ENCODE peak calls at places on chromosomes 4 and X, in seven cellular contexts. B is K562, A is heart right ventricle, Q is right cardiac atrium, D is mesenchymal stem cell, S is mesendoderm, U is adrenal gland. Z is an unnamed sample.

GRCh38 chr4:12889054-12889453 is 595.1 kb downstream of the RAB28 start:
- DNase-seq in S (peak; percentile 75), Q (peak; percentile 47), B (no peak), U (no peak), D (peak; percentile 92), A (peak; percentile 7), Z (no peak)

GRCh38 chr4:46444318-46444717 is 54.4 kb upstream of the GABRA2 start:
- DNase-seq in B (no peak), A (no peak), S (no peak), D (peak; percentile 33), Q (no peak), U (no peak), Z (no peak)

GRCh38 chr4:7629855-7630254 is 195.1 kb upstream of the PSAPL1 start:
- DNase-seq in S (no peak), A (no peak), U (no peak), B (no peak), Q (no peak), D (no peak), Z (no peak)

GRCh38 chrX:129979207-129979920 is 3.1 kb upstream of the BCORL1 start:
- DNase-seq in S (peak; percentile 34), A (peak; percentile 3), B (no peak), U (no peak), D (peak; percentile 40), Q (no peak), Z (peak; percentile 78)

GRCh38 chr4:38190717-38191178 is 230.6 kb downstream of the PTTG2 start:
- DNase-seq in Q (peak; percentile 48), A (peak; percentile 76), U (no peak), B (no peak), D (peak; percentile 80), S (no peak), Z (no peak)

GRCh38 chrX:148872153-148872540 is 371.7 kb downstream of the AFF2 start:
- DNase-seq in S (no peak), U (no peak), D (no peak), Q (no peak), B (no peak), A (no peak), Z (no peak)

GRCh38 chr4:173332963-173333657 is 1.0 kb downstream of the HMGB2 start:
- DNase-seq in B (no peak), Q (no peak), A (no peak), U (no peak), D (peak; percentile 28), S (peak; percentile 28), Z (no peak)

GRCh38 chrX:22748093-22748999 is 251.4 kb upstream of the DDX53 start:
- DNase-seq in D (peak; percentile 42), A (peak; percentile 21), B (peak; percentile 10), S (peak; percentile 46), U (peak; percentile 58), Q (peak; percentile 17), Z (no peak)

GRCh38 chr4:48985976-48986653 is at the start of gene CWH43:
- DNase-seq in S (peak; percentile 53), Q (no peak), B (no peak), A (no peak), U (no peak), D (no peak), Z (no peak)

GRCh38 chr4:6024450-6024960 is 6.3 kb upstream of the C4orf50 start:
- DNase-seq in A (no peak), S (no peak), D (no peak), Q (no peak), B (no peak), U (no peak), Z (no peak)

GRCh38 chr4:153223935-153224334 is 19.7 kb downstream of the TRIM2 start:
- DNase-seq in A (peak; percentile 39), S (peak; percentile 40), B (no peak), D (peak; percentile 32), Q (no peak), U (no peak), Z (no peak)

GRCh38 chr4:178599521-178599920 is 1157.3 kb upstream of the AGA start:
- DNase-seq in U (no peak), B (no peak), S (peak; percentile 42), Q (no peak), A (no peak), D (peak; percentile 13), Z (no peak)

GRCh38 chr4:10180927-10181744 is 64.5 kb upstream of the WDR1 start:
- DNase-seq in U (no peak), Q (no peak), A (no peak), S (peak; percentile 77), D (no peak), B (peak; percentile 96), Z (no peak)

GRCh38 chr4:88285235-88285505 is 809 bp upstream of the PPM1K start:
- DNase-seq in A (no peak), B (no peak), Q (no peak), U (no peak), D (no peak), S (no peak), Z (no peak)
- H3K4me3 ChIP-seq in A (peak overlapping the region; percentile 67), B (peak overlapping the region; percentile 55), Q (peak overlapping the region; percentile 62), U (no peak overlapping the region), D (peak overlapping the region; percentile 90), S (no peak overlapping the region), Z (peak overlapping the region; percentile 64)

GRCh38 chrX:56233682-56234081 is 1.5 kb downstream of the KLF8 start:
- DNase-seq in S (peak; percentile 92), D (peak; percentile 0), Q (peak; percentile 61), B (no peak), A (peak; percentile 43), U (peak; percentile 52), Z (no peak)

GRCh38 chrX:56228914-56229313 is 3.2 kb upstream of the KLF8 start:
- DNase-seq in D (no peak), Q (peak; percentile 9), S (peak; percentile 5), U (no peak), A (peak; percentile 4), B (no peak), Z (no peak)

GRCh38 chrX:56231706-56232105 is 450 bp upstream of the KLF8 start:
- DNase-seq in B (no peak), U (no peak), S (peak; percentile 93), D (no peak), Q (no peak), A (peak; percentile 8), Z (no peak)

GRCh38 chrX:56232221-56233082 is at the start of gene KLF8:
- DNase-seq in B (peak; percentile 35), A (peak; percentile 27), Q (peak; percentile 30), S (peak; percentile 90), D (no peak), U (peak; percentile 60), Z (no peak)

GRCh38 chrX:56233100-56233499 is 944 bp downstream of the KLF8 start:
- DNase-seq in U (no peak), S (peak; percentile 17), D (no peak), Q (no peak), A (no peak), B (no peak), Z (no peak)
- H3K27ac ChIP-seq in U (no peak overlapping the region), S (no peak overlapping the region), D (peak overlapping the region; percentile 25), Q (peak overlapping the region; percentile 80), A (peak overlapping the region; percentile 29), B (no peak overlapping the region), Z (peak overlapping the region; percentile 73)

DNA sequence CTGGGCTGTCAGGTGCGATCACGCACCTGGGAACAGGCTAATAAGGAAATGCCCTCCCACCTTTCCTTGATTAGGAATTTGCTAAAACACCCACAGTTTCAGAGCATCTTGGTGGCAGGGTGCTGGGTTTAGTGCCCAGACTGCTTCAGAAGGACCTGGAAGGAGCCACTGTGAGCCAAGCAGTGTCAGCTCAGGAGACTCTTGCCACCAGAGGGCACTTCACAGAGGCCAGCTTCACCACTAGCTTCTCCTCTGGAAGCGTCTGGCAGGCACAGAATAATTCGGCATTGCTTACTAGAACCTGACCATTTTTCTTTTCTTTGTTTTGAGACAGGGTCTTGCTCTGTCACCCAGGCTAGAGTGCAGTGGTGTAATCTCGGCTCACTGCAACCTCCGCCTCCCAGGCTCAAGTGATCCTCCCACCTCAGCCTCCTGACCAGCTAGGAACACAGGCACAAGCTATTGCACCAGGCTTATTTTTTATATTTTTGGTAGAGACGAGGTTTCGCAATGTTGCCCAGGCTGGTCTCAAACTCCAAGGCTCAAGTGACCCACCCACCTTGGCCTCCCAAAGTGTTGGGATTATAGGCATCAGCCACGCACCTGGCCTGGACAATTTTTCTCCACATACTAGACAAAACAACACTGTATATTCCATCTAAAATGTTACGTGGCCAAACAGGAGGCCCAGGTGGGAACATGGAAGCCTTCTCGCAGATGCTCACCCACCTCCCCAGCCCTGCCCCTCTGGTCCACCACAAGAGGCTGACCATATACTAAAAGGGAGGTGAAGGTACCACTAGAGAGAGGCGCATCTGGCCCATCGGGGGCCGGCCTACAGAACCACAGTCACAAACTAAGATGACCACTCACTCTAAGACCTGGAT is 14.1 kb downstream of the NOP14 start:
- DNase-seq in B (no peak), S (peak; percentile 62), D (peak; percentile 31), A (no peak), Q (peak; percentile 7), U (peak; percentile 81), Z (no peak)
- H3K4me3 ChIP-seq in B (no peak overlapping the region), S (no peak overlapping the region), D (no peak overlapping the region), A (no peak overlapping the region), Q (no peak overlapping the region), U (no peak overlapping the region), Z (no peak overlapping the region)

DNA sequence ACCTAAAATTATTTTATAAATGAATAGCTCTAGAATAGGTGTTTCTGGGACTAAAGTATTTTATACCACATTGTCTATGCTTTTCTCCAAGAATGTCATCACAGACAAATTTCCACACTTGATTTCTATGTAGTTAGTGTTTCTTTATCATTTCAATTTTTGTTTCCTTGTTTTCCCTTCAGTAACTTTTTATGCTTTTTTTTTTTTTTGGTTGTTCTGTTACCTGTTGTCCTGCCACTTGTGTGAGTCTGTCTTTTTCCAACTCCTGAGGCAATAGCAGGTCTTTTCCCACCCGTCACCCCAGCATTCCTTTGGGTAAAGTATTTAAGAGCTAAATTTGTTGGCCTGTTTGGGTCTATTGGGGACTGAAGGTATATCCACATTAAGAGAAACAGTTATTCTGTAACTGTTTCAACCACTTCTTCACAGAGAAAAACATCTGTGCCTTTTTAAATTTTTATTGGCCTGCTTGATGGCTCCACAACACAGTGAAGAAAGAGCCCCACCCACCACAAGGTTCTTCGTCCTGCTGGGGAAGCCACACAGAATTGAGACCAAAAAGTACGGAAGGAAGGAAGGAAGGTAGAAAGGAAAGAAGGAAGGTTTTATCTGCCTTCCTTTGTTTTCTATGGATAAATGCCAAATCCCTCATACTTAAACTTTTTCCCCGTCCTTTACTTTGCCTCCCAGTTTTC is 17.7 kb upstream of the GPC3 start:
- DNase-seq in A (no peak), Q (no peak), D (no peak), B (no peak), U (no peak), S (no peak), Z (no peak)
- H3K27ac ChIP-seq in A (no peak overlapping the region), Q (no peak overlapping the region), D (no peak overlapping the region), B (no peak overlapping the region), U (no peak overlapping the region), S (no peak overlapping the region), Z (no peak overlapping the region)

DNA sequence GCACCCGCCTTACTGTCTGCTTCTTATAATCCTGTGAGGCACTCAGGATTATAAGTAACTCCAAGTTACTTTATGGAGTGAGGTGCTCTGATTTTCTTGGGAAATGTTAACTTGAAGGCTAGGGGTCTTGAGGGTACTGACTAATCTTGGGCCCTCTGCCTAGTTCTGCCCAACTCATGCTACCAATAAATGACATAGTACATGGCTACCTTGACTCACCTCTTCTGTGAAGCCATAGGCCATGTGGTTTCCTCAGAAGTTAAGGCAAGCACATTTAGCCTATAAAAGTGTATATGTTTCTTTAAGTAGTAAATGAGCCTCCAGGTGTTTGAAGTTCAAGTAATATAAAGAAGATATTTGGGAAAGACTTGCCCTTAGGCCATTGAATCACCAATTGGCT is 99.8 kb upstream of the CASK start:
- DNase-seq in D (no peak), A (no peak), Q (no peak), U (no peak), S (no peak), B (no peak), Z (no peak)
- H3K4me3 ChIP-seq in D (no peak overlapping the region), A (no peak overlapping the region), Q (no peak overlapping the region), U (no peak overlapping the region), S (no peak overlapping the region), B (no peak overlapping the region), Z (no peak overlapping the region)

GRCh38 chr4:41619161-41619560 is 81.2 kb downstream of the LIMCH1 start:
- DNase-seq in S (peak; percentile 64), D (no peak), B (no peak), Q (no peak), U (no peak), A (no peak), Z (no peak)
- H3K27ac ChIP-seq in S (no peak overlapping the region), D (no peak overlapping the region), B (no peak overlapping the region), Q (no peak overlapping the region), U (no peak overlapping the region), A (no peak overlapping the region), Z (no peak overlapping the region)

Z was measured in spleen.